ENCODE peak calls at places on chromosome 22, in five cellular contexts. Y, U, Z, I and V are unnamed samples.

GRCh38 chr22:48947636-48948035 is 880.0 kb downstream of the BRD1 start:
- DNase-seq in Z (no peak), U (no peak), I (no peak), Y (peak; percentile 10), V (no peak)

GRCh38 chr22:22235564-22235963 is 9.0 kb upstream of the VPREB1 start:
- DNase-seq in Y (no peak), U (peak; percentile 25), Z (no peak), I (no peak), V (no peak)

GRCh38 chr22:40609216-40609615 is 27.3 kb downstream of the MRTFA start:
- DNase-seq in Z (no peak), I (no peak), U (no peak), Y (no peak), V (no peak)

GRCh38 chr22:48900327-48900597 is 927.4 kb downstream of the BRD1 start:
- DNase-seq in U (no peak), Z (no peak), Y (no peak), I (no peak), V (no peak)

GRCh38 chr22:35313311-35314121 is 13.8 kb downstream of the TOM1 start:
- DNase-seq in Y (no peak), Z (no peak), U (no peak), I (no peak), V (peak; percentile 73)

GRCh38 chr22:20111045-20111688 is 4.7 kb upstream of the RANBP1 start:
- DNase-seq in Y (no peak), U (no peak), Z (no peak), I (no peak), V (no peak)

GRCh38 chr22:20116376-20116950 is 559 bp downstream of the RANBP1 start:
- DNase-seq in U (no peak), I (no peak), Z (peak; percentile 51), Y (no peak), V (no peak)

GRCh38 chr22:24954856-24955255 is 2.3 kb downstream of the KIAA1671 start:
- DNase-seq in I (no peak), Y (no peak), U (no peak), Z (no peak), V (no peak)

GRCh38 chr22:17980638-17981051 is 43.7 kb downstream of the MICAL3 start:
- DNase-seq in Z (no peak), Y (no peak), U (peak; percentile 81), I (peak; percentile 86), V (no peak)

GRCh38 chr22:22810018-22810427 is 77.6 kb upstream of the IGLL5 start:
- DNase-seq in Y (no peak), U (no peak), I (no peak), Z (no peak), V (no peak)

GRCh38 chr22:21626735-21627469 is 2.9 kb downstream of the YDJC start:
- DNase-seq in I (no peak), Y (no peak), U (no peak), Z (no peak), V (no peak)

GRCh38 chr22:38284042-38284402 is 11.2 kb upstream of the TMEM184B start:
- DNase-seq in Y (no peak), Z (no peak), I (no peak), U (no peak), V (peak; percentile 87)

GRCh38 chr22:39229075-39229474 is 15.7 kb downstream of the PDGFB start:
- DNase-seq in Z (no peak), Y (no peak), I (no peak), U (no peak), V (no peak)

GRCh38 chr22:22410677-22411076 is 97.9 kb downstream of the ZNF280B start:
- DNase-seq in Y (no peak), U (no peak), Z (no peak), I (no peak), V (no peak)

GRCh38 chr22:33397381-33397907 is 339.3 kb upstream of the SYN3 start:
- DNase-seq in U (no peak), Z (no peak), I (no peak), Y (no peak), V (no peak)

GRCh38 chr22:23657712-23658111 is 25.6 kb upstream of the DRICH1 start:
- DNase-seq in Z (no peak), U (no peak), I (no peak), Y (no peak), V (no peak)

GRCh38 chr22:18997306-18997924 is 61.3 kb upstream of the PRODH start:
- DNase-seq in Y (no peak), I (no peak), Z (no peak), U (no peak), V (no peak)

GRCh38 chr22:39090426-39091064 is 6.5 kb upstream of the APOBEC3H start:
- DNase-seq in Y (no peak), I (no peak), Z (no peak), U (no peak), V (no peak)

GRCh38 chr22:20762233-20762796 is 11.6 kb upstream of the SERPIND1 start:
- DNase-seq in Z (no peak), Y (no peak), U (no peak), I (no peak), V (no peak)

GRCh38 chr22:48796295-48797015 is 1031.2 kb downstream of the BRD1 start:
- DNase-seq in I (no peak), U (no peak), Y (no peak), Z (no peak), V (no peak)

GRCh38 chr22:27488456-27489224 is 312.9 kb downstream of the MN1 start:
- DNase-seq in Y (no peak), I (no peak), U (peak; percentile 32), Z (no peak), V (no peak)

GRCh38 chr22:23898006-23898974 is 4.1 kb downstream of the MIF start:
- DNase-seq in Y (no peak), Z (no peak), U (no peak), I (no peak), V (no peak)

GRCh38 chr22:49296561-49296960 is 531.1 kb downstream of the BRD1 start:
- DNase-seq in Z (no peak), I (no peak), Y (peak; percentile 15), U (no peak), V (peak; percentile 38)

GRCh38 chr22:32079110-32080089 is 36.3 kb downstream of the SLC5A1 start:
- DNase-seq in I (no peak), Y (no peak), U (no peak), Z (no peak), V (no peak)

GRCh38 chr22:17492247-17492646 is 71.1 kb upstream of the SLC25A18 start:
- DNase-seq in I (no peak), U (no peak), Z (no peak), Y (peak; percentile 38), V (no peak)

GRCh38 chr22:50105529-50106100 is 15.8 kb downstream of the MOV10L1 start:
- DNase-seq in Z (no peak), I (no peak), Y (no peak), U (no peak), V (no peak)

GRCh38 chr22:46534177-46534776 is 3.1 kb downstream of the CELSR1 start:
- DNase-seq in I (no peak), Z (no peak), U (no peak), Y (no peak), V (no peak)

DNA sequence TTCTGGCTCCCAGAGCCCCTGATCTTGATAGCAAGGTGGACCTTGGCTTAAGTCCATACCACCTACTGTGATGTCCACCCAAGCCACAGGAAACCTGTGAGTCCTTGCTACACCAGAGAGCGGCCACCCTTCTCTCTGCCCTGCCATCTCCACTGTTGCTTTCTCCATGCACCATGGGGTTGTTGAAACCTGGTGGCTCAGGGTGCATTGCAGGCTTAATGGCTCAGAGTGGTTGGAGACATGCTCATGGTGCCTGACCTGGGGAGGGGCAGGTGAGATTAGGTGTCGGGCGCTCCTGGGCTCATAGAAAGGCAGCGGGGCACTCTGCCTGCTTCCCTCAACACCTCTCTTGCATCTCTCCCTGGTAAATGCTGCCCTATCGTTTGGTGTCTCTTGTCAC is 25.0 kb upstream of the CACNG2 start:
- DNase-seq in I (no peak), Y (no peak), U (no peak), Z (no peak), V (peak; percentile 29)
- H3K27ac ChIP-seq in I (no peak overlapping the region), Y (no peak overlapping the region), U (no peak overlapping the region), Z (no peak overlapping the region), V (no peak overlapping the region)

DNA sequence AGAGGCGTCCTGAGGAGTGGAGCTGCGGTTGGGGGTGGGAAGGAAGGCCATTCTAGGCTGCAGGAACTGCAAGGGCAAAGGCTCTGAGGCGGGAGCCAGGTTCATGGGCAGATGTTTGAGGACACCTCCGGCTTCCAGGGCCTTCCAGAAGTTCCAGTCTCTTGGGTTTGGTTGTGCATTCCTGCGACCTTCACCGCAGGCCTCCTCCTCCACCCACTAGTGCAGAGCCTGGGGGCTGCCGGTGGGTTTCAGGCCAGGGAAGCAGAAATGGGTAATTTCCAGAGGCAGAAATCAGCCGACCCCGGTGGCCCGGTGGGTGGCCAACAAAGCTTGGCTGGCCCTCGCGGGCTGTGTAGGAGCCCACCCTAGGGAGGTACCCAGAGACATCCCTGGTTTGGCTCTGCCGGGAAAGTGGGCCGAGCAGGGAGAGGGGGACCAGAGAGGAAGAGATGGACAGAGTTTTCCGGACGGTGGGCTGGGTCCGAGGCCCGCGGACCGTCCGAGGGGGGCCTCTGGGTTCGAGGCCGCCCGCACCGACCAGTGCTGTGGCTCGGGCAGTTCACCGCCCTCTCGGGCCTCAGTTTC is 388 bp upstream of the PHETA2 start:
- DNase-seq in U (no peak), I (no peak), Y (no peak), Z (peak; percentile 29), V (no peak)
- H3K4me3 ChIP-seq in U (peak overlapping the region; percentile 63), I (peak overlapping the region; percentile 54), Y (peak overlapping the region; percentile 69), Z (peak overlapping the region; percentile 66), V (peak overlapping the region; percentile 78)

DNA sequence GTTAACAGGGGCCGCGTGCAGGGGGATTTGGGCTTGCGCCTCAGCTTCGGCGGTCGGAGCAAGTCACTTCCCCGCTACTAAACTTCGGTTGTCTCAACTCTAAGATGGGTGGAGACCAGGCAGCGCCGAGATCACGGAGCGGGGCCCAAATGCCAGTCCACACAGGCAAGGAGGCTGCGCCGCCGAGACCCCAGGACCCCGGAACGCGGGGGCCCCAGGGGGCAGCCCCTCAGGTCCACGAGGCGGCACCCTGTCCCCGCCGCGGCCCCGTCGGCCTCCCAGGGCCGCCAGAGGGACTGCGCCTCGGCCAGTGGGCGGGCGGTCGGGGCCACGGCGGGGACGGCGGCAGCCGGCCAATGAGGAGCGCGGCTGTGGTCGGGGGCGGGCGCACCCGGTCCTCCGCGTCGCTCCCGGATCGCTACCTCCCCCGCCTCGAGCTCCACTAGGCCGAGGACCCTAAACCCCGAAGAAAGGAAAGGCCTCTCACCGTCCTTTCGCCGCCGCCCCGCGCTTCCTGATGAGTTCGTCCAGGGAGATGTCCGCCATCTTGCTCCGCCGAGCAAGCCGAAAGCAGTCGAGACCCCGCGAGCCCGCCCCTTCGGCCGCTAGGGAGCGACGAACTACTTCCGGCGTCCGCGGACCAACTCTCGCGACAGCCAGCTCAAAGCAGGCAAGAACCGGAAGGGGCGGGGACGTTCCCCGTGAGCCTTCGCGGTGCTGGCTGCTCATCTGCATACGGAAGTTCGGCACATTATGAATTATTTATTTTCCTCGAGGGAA is at the start of gene POLDIP3:
- DNase-seq in Y (peak; percentile 100), U (peak; percentile 99), Z (peak; percentile 100), I (peak; percentile 99), V (peak; percentile 100)
- TF ChIP-seq CTCF in Y (peak; percentile 57), U (peak; percentile 24), Z (no peak), I (no peak), V (peak; percentile 12)

DNA sequence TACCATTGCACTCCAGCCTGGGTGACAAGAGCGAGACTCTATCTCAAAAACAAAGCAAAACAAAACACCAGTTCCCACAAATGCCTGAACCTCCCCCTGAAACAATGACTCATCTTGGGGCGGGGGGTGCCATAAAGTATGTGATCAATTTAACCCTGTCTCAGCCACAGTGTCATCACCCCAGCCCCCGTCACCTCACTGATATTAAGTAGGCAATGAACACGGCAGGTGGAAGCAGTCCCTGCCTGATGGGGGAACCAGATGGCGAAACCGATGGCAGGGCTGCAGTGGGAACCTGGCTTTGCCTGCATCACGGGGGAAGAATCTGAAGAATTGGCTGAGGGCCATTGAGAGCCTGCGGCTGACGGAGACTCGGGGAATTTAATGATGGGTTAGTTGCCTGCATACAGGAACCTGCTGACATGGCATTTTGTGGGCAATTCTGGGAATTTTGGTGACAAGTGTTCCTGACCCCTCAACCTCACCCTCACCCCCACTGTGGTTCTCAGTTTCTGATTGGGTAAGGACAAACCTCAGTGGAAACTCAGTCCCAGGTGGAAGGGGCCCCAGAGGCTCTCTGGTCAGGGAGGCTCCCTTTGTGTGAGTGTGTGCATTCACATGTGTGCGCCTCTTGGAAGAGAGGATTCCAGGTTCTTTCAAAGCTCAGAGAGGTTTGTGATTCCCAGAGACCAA is 39.1 kb upstream of the SHISAL1 start:
- DNase-seq in I (no peak), Z (peak; percentile 85), Y (no peak), U (no peak), V (no peak)
- H3K27ac ChIP-seq in I (no peak overlapping the region), Z (no peak overlapping the region), Y (no peak overlapping the region), U (no peak overlapping the region), V (no peak overlapping the region)